ENCODE peak calls at places on chromosomes 13 and 19, in nine cellular contexts. R is GM23338, E is IMR-90, H is psoas muscle, U is tibial nerve, M is GM12864, J is lower lobe of right lung, Q is retinal pigment epithelial cell, I is glutamatergic neuron. Y is an unnamed sample.

GRCh38 chr19:55117063-55117635 is 288 bp downstream of the PPP1R12C start:
- DNase-seq in R (no peak), E (no peak), H (peak; percentile 68), U (no peak), M (no peak), J (no peak), Q (no peak), I (peak; percentile 50), Y (no peak)

GRCh38 chr19:49546825-49547565 is 19.2 kb downstream of the RCN3 start:
- DNase-seq in R (peak; percentile 98), E (peak; percentile 89), H (no peak), U (peak; percentile 97), M (no peak), J (no peak), Q (peak; percentile 50), I (peak; percentile 57), Y (peak; percentile 85)

GRCh38 chr19:35310811-35311465 is 18.0 kb upstream of the CD22 start:
- DNase-seq in R (no peak), E (no peak), H (no peak), U (no peak), M (no peak), J (no peak), Q (no peak), I (no peak), Y (no peak)

GRCh38 chr13:113296842-113297369 is at the start of gene LAMP1:
- DNase-seq in R (peak; percentile 97), E (peak; percentile 97), H (peak; percentile 100), U (peak; percentile 99), M (peak; percentile 90), J (peak; percentile 98), Q (peak; percentile 73), I (peak; percentile 100), Y (peak; percentile 89)

GRCh38 chr13:47372742-47373141 is 475.9 kb upstream of the HTR2A start:
- DNase-seq in R (peak; percentile 21), E (peak; percentile 12), H (no peak), U (no peak), M (no peak), J (no peak), Q (no peak), I (no peak), Y (no peak)

GRCh38 chr13:114119196-114119595 is 13.2 kb downstream of the RASA3 start:
- DNase-seq in R (peak; percentile 95), E (peak; percentile 95), H (peak; percentile 58), U (no peak), M (no peak), J (peak; percentile 51), Q (peak; percentile 68), I (peak; percentile 71), Y (peak; percentile 30)

GRCh38 chr19:46040952-46041500 is at the start of gene IGFL4:
- DNase-seq in R (no peak), E (no peak), H (no peak), U (no peak), M (no peak), J (no peak), Q (no peak), I (no peak), Y (no peak)

GRCh38 chr13:109910131-109910530 is 123.7 kb upstream of the IRS2 start:
- DNase-seq in R (no peak), E (no peak), H (no peak), U (no peak), M (no peak), J (no peak), Q (no peak), I (no peak), Y (no peak)

GRCh38 chr19:2798733-2799132 is 13.4 kb downstream of the THOP1 start:
- DNase-seq in R (no peak), E (peak; percentile 7), H (peak; percentile 74), U (no peak), M (no peak), J (no peak), Q (no peak), I (no peak), Y (no peak)

GRCh38 chr19:543912-544608 is at the start of gene GZMM:
- DNase-seq in R (no peak), E (no peak), H (no peak), U (no peak), M (no peak), J (no peak), Q (no peak), I (no peak), Y (no peak)

GRCh38 chr13:20160346-20161274 is at the start of gene GJA3:
- DNase-seq in R (peak; percentile 77), E (peak; percentile 39), H (no peak), U (no peak), M (no peak), J (no peak), Q (no peak), I (peak; percentile 43), Y (no peak)

GRCh38 chr19:49858591-49858985 is 7.6 kb downstream of the PTOV1 start:
- DNase-seq in R (no peak), E (no peak), H (peak; percentile 57), U (no peak), M (no peak), J (no peak), Q (no peak), I (no peak), Y (no peak)

GRCh38 chr19:35037716-35038622 is 3.6 kb upstream of the HPN start:
- DNase-seq in R (no peak), E (no peak), H (peak; percentile 84), U (no peak), M (no peak), J (no peak), Q (no peak), I (no peak), Y (no peak)

GRCh38 chr13:86714495-86714894 is 915.3 kb upstream of the SLITRK6 start:
- DNase-seq in R (peak; percentile 15), E (no peak), H (no peak), U (no peak), M (no peak), J (no peak), Q (no peak), I (no peak), Y (no peak)
- TF ChIP-seq CTCF in R (no peak), E (no peak), H (no peak), U (no peak), M (no peak), J (no peak), Q (no peak), I (no peak), Y (no peak)

DNA sequence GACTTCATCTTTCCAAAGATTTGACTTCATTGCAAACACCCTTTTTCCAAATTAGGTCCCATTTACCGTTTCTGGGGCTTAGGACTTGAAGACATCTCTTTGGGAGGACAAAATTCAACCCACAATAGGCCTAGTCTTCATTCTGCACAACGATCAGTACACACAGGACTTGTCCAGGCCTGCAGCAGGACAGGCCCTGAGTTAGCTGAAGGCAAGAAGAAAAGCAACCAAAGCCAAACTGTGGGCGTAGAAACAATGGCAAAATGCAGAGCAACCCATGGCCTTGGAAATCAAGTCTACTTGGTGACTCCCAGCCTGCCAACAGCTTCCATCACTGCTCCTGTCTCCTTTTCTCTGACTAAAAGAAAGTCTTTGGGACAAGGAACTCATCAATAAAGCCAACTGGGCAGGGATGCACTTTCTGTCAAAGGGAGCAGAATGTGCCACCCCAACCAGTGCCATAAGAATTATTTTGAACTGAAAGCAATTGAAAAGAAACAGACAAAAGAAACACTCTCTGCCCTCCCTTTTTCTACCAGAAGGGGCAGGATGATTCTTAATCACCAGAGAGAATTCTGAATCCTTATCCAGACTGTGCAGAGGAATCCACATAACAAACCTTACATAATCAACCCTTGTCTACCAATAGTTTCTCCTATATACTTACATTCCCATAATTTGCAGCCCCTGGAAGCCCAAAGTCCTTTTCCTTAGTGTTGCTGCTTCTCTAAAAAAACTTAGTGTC is 520.9 kb upstream of the NBEA start:
- DNase-seq in R (peak; percentile 27), E (no peak), H (no peak), U (no peak), M (no peak), J (no peak), Q (no peak), I (no peak), Y (no peak)
- TF ChIP-seq CTCF in R (peak; percentile 38), E (no peak), H (no peak), U (no peak), M (no peak), J (no peak), Q (peak; percentile 39), I (peak; percentile 36), Y (no peak)

GRCh38 chr13:29543230-29544215 is 52.0 kb downstream of the SLC7A1 start:
- DNase-seq in R (peak; percentile 31), E (peak; percentile 60), H (no peak), U (no peak), M (peak; percentile 71), J (no peak), Q (peak; percentile 75), I (no peak), Y (peak; percentile 12)
- TF ChIP-seq CTCF in R (no peak), E (peak; percentile 26), H (no peak), U (no peak), M (peak; percentile 60), J (no peak), Q (peak; percentile 58), I (no peak), Y (peak; percentile 20)

DNA sequence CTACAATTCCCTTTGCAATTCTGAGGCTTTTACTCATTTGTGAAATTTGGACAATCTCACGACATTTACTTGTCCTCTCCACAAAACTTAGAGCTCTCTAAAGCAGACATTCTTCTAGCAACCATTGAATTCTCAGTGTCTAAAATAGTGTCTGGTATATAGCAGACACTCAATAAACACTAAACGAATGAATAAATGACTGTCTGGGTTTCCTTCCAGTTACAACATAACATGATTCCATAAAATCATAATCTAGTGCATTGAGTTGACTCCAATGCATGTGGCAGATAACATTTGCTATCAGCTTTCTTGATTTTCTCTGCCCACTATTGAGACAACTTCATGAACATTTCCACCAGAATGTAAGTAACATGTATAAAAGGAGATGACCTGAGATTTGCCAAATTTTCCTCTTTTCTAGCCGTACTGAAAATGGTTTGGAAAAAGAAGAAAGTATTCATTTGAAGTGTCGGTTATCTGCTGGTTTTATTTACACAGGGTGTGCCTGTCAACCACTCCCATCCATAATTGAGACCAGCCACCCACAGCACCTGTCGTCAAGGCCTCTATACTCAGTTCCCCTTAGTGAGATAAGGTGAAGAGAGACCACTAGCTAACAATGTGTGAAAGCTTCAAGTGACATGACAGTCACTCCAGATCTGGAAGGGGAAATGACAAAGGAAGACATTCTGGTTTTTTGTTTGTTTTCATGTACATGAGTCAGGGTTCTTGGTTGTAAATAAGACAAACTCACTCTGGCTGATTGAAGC is 4.8 kb upstream of the SERP2 start:
- DNase-seq in R (no peak), E (no peak), H (no peak), U (no peak), M (no peak), J (no peak), Q (no peak), I (no peak), Y (no peak)
- TF ChIP-seq CTCF in R (no peak), E (no peak), H (no peak), U (no peak), M (no peak), J (no peak), Q (no peak), I (no peak), Y (no peak)

Y was measured in HepG2.